ENCODE peak calls at places on chromosomes 7 and 10, in five cellular contexts. F is cardiac muscle cell, D is WERI-Rb-1, V is hepatocyte, Q is astrocyte. H is an unnamed sample.

GRCh38 chr7:158475036-158475678 is 112.5 kb downstream of the PTPRN2 start:
- DNase-seq in F (no peak), D (no peak), V (no peak), Q (no peak), H (no peak)

GRCh38 chr7:28626191-28626590 is 213.9 kb downstream of the CREB5 start:
- DNase-seq in F (no peak), D (no peak), V (no peak), Q (no peak), H (no peak)

GRCh38 chr7:6618621-6619020 is 3.2 kb downstream of the ZNF853 start:
- DNase-seq in F (no peak), D (no peak), V (no peak), Q (peak), H (no peak)

GRCh38 chr7:70614237-70614984 is 517.5 kb upstream of the GALNT17 start:
- DNase-seq in F (peak), D (peak), V (peak), Q (peak), H (peak)

GRCh38 chr7:604884-605531 is 85.4 kb upstream of the PDGFA start:
- DNase-seq in F (no peak), D (no peak), V (no peak), Q (no peak), H (no peak)

GRCh38 chr10:108439397-108439796 is 1274.9 kb upstream of the SORCS1 start:
- DNase-seq in F (peak), D (no peak), V (no peak), Q (no peak), H (no peak)

GRCh38 chr7:101950450-101951119 is 133.2 kb downstream of the CUX1 start:
- DNase-seq in F (peak), D (no peak), V (peak), Q (peak), H (no peak)

GRCh38 chr10:6583447-6583846 is 3.4 kb upstream of the PRKCQ start:
- DNase-seq in F (no peak), D (no peak), V (no peak), Q (no peak), H (no peak)

GRCh38 chr10:103493911-103494877 is 689 bp downstream of the NEURL1 start:
- DNase-seq in F (no peak), D (peak), V (peak), Q (no peak), H (no peak)

GRCh38 chr7:134355925-134356324 is 39.2 kb upstream of the SLC35B4 start:
- DNase-seq in F (peak), D (no peak), V (no peak), Q (no peak), H (no peak)

GRCh38 chr10:65323802-65324201 is 1602.0 kb upstream of the LRRTM3 start:
- DNase-seq in F (no peak), D (no peak), V (no peak), Q (no peak), H (no peak)

GRCh38 chr7:129848436-129848835 is 104.3 kb downstream of the UBE2H start:
- DNase-seq in F (no peak), D (no peak), V (no peak), Q (no peak), H (no peak)

GRCh38 chr10:92420554-92421275 is 129.7 kb downstream of the MARCHF5 start:
- DNase-seq in F (peak), D (no peak), V (no peak), Q (no peak), H (no peak)

GRCh38 chr10:26479766-26480492 is 41.8 kb downstream of the APBB1IP start:
- DNase-seq in F (no peak), D (no peak), V (no peak), Q (no peak), H (no peak)

GRCh38 chr7:154953006-154953684 is 49.8 kb downstream of the PAXIP1 start:
- DNase-seq in F (peak), D (peak), V (peak), Q (no peak), H (peak)

GRCh38 chr10:111211241-111211640 is 134.4 kb downstream of the ADRA2A start:
- DNase-seq in F (no peak), D (no peak), V (no peak), Q (no peak), H (no peak)

GRCh38 chr10:100986623-100986951 is 710 bp downstream of the MRPL43 start:
- DNase-seq in F (no peak), D (no peak), V (no peak), Q (no peak), H (peak)

GRCh38 chr10:112565434-112566053 is 118.5 kb downstream of the VTI1A start:
- DNase-seq in F (peak), D (peak), V (peak), Q (peak), H (no peak)

GRCh38 chr7:141317033-141317585 is 234.1 kb upstream of the AGK start:
- DNase-seq in F (no peak), D (no peak), V (no peak), Q (no peak), H (no peak)

GRCh38 chr10:86868353-86868752 is 89.1 kb downstream of the MMRN2 start:
- DNase-seq in F (peak), D (peak), V (peak), Q (peak), H (no peak)

GRCh38 chr10:63554666-63555065 is 33.5 kb downstream of the REEP3 start:
- DNase-seq in F (peak), D (no peak), V (no peak), Q (peak), H (no peak)
- H3K27ac ChIP-seq in F (no peak), D (no peak), V (peak), Q (peak), H (no peak)

GRCh38 chr7:50305697-50306300 is 1.3 kb downstream of the IKZF1 start:
- DNase-seq in F (no peak), D (no peak), V (no peak), Q (no peak), H (no peak)
- H3K4me3 ChIP-seq in F (no peak), D (no peak), V (no peak), Q (no peak), H (peak)

GRCh38 chr10:123847686-123848432 is 43.7 kb downstream of the CPXM2 start:
- DNase-seq in F (peak), D (no peak), V (peak), Q (no peak), H (no peak)
- H3K27ac ChIP-seq in F (no peak), D (no peak), V (peak), Q (no peak), H (no peak)

DNA sequence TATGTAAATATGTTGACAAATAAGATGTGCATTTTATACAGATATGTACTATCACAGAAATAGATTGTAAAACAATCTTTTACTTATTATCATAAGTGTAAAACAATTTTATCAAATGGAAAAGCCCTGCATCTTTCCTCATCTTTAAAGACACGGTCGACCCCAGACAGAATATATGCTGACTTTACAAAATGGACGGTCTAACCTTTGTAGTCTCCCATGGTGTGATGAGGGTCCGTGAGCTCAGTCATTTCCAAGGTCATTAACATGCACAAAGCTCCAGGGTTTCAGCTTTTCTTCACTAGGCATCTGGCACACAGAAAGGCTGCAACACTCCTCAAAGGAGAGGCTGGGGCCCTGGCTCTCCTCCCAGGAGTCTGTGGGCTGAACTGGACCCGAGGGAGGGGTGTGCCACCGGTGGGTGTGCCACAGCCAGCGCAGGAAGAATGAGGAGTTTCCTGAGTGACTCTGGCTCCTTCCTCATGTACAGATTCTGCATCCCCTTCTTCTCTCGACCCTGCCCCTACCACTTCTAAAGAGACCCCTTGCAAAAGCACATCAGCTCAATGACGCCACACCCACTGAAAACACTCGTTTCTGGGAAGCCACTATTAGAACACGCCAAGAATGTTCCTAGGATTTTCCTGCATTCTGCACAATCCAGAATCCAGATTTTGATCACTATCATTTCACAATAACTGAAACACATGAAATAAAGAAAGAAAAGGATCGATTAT is 26.2 kb upstream of the ABLIM1 start:
- DNase-seq in F (peak), D (no peak), V (peak), Q (peak), H (peak)
- H3K4me3 ChIP-seq in F (no peak), D (no peak), V (no peak), Q (peak), H (peak)

H was measured in psoas muscle.